ENCODE peak calls at places on chromosomes 13 and 19, in seven cellular contexts. One of them, this sample, is unnamed.

GRCh38 chr19:42132030-42132628 is at the start of gene POU2F2:
- DNase-seq in upper lobe of right lung: peak; percentile 71
- DNase-seq in adrenal gland: peak; percentile 33
- DNase-seq in ovary: no peak
- DNase-seq in neural progenitor cell: peak; percentile 51
- DNase-seq in psoas muscle: peak; percentile 31
- DNase-seq in fibroblast of lung: no peak
- DNase-seq in this sample: no peak

GRCh38 chr13:30371649-30372265 is 50.5 kb upstream of the UBE2L5 start:
- DNase-seq in upper lobe of right lung: no peak
- DNase-seq in adrenal gland: no peak
- DNase-seq in ovary: no peak
- DNase-seq in neural progenitor cell: no peak
- DNase-seq in psoas muscle: no peak
- DNase-seq in fibroblast of lung: peak; percentile 72
- DNase-seq in this sample: peak; percentile 53

GRCh38 chr13:43431279-43431678 is 355.5 kb downstream of the ENOX1 start:
- DNase-seq in upper lobe of right lung: no peak
- DNase-seq in adrenal gland: no peak
- DNase-seq in ovary: no peak
- DNase-seq in neural progenitor cell: no peak
- DNase-seq in psoas muscle: no peak
- DNase-seq in fibroblast of lung: no peak
- DNase-seq in this sample: peak; percentile 2

GRCh38 chr13:95564948-95565347 is 12.4 kb downstream of the CLDN10 start:
- DNase-seq in upper lobe of right lung: no peak
- DNase-seq in adrenal gland: no peak
- DNase-seq in ovary: no peak
- DNase-seq in neural progenitor cell: no peak
- DNase-seq in psoas muscle: no peak
- DNase-seq in fibroblast of lung: peak; percentile 83
- DNase-seq in this sample: peak; percentile 73

GRCh38 chr13:80342541-80343371 is 1.8 kb upstream of the SPRY2 start:
- DNase-seq in upper lobe of right lung: peak; percentile 94
- DNase-seq in adrenal gland: peak; percentile 89
- DNase-seq in ovary: peak; percentile 79
- DNase-seq in neural progenitor cell: peak; percentile 90
- DNase-seq in psoas muscle: peak; percentile 89
- DNase-seq in fibroblast of lung: peak; percentile 64
- DNase-seq in this sample: peak; percentile 95

GRCh38 chr19:35106291-35106583 is 9.4 kb upstream of the FXYD3 start:
- DNase-seq in upper lobe of right lung: no peak
- DNase-seq in adrenal gland: no peak
- DNase-seq in ovary: no peak
- DNase-seq in neural progenitor cell: no peak
- DNase-seq in psoas muscle: no peak
- DNase-seq in fibroblast of lung: no peak
- DNase-seq in this sample: no peak

GRCh38 chr19:13538854-13539253 is 32.6 kb upstream of the CACNA1A start:
- DNase-seq in upper lobe of right lung: no peak
- DNase-seq in adrenal gland: no peak
- DNase-seq in ovary: no peak
- DNase-seq in neural progenitor cell: no peak
- DNase-seq in psoas muscle: no peak
- DNase-seq in fibroblast of lung: no peak
- DNase-seq in this sample: no peak

GRCh38 chr13:96426160-96426559 is 336.3 kb downstream of the HS6ST3 start:
- DNase-seq in upper lobe of right lung: no peak
- DNase-seq in adrenal gland: no peak
- DNase-seq in ovary: no peak
- DNase-seq in neural progenitor cell: no peak
- DNase-seq in psoas muscle: no peak
- DNase-seq in fibroblast of lung: no peak
- DNase-seq in this sample: no peak

GRCh38 chr13:45879666-45880065 is 28.1 kb upstream of the SIAH3 start:
- DNase-seq in upper lobe of right lung: no peak
- DNase-seq in adrenal gland: no peak
- DNase-seq in ovary: no peak
- DNase-seq in neural progenitor cell: peak; percentile 55
- DNase-seq in psoas muscle: peak; percentile 70
- DNase-seq in fibroblast of lung: peak; percentile 15
- DNase-seq in this sample: no peak

GRCh38 chr19:45952691-45953505 is 20.8 kb downstream of the NOVA2 start:
- DNase-seq in upper lobe of right lung: no peak
- DNase-seq in adrenal gland: peak; percentile 56
- DNase-seq in ovary: peak; percentile 47
- DNase-seq in neural progenitor cell: peak; percentile 96
- DNase-seq in psoas muscle: peak; percentile 47
- DNase-seq in fibroblast of lung: peak; percentile 19
- DNase-seq in this sample: peak; percentile 75

GRCh38 chr13:99686157-99686572 is 184.9 kb downstream of the TM9SF2 start:
- DNase-seq in upper lobe of right lung: no peak
- DNase-seq in adrenal gland: peak; percentile 67
- DNase-seq in ovary: no peak
- DNase-seq in neural progenitor cell: peak; percentile 30
- DNase-seq in psoas muscle: no peak
- DNase-seq in fibroblast of lung: peak; percentile 46
- DNase-seq in this sample: peak; percentile 17

GRCh38 chr19:33399745-33400681 is 26.5 kb downstream of the CEBPG start:
- DNase-seq in upper lobe of right lung: peak; percentile 59
- DNase-seq in adrenal gland: no peak
- DNase-seq in ovary: no peak
- DNase-seq in neural progenitor cell: no peak
- DNase-seq in psoas muscle: no peak
- DNase-seq in fibroblast of lung: no peak
- DNase-seq in this sample: no peak

GRCh38 chr19:6740589-6741348 is 1.3 kb downstream of the TRIP10 start:
- DNase-seq in upper lobe of right lung: peak; percentile 81
- DNase-seq in adrenal gland: peak; percentile 55
- DNase-seq in ovary: peak; percentile 79
- DNase-seq in neural progenitor cell: peak; percentile 89
- DNase-seq in psoas muscle: peak; percentile 76
- DNase-seq in fibroblast of lung: peak; percentile 35
- DNase-seq in this sample: peak; percentile 65

GRCh38 chr13:113115363-113116205 is 7.0 kb upstream of the F10 start:
- DNase-seq in upper lobe of right lung: no peak
- DNase-seq in adrenal gland: no peak
- DNase-seq in ovary: no peak
- DNase-seq in neural progenitor cell: no peak
- DNase-seq in psoas muscle: no peak
- DNase-seq in fibroblast of lung: no peak
- DNase-seq in this sample: no peak

GRCh38 chr13:111899714-111900389 is 167.1 kb upstream of the SOX1 start:
- DNase-seq in upper lobe of right lung: no peak
- DNase-seq in adrenal gland: no peak
- DNase-seq in ovary: no peak
- DNase-seq in neural progenitor cell: no peak
- DNase-seq in psoas muscle: no peak
- DNase-seq in fibroblast of lung: no peak
- DNase-seq in this sample: no peak

GRCh38 chr13:98353750-98354149 is 176.7 kb upstream of the RNF113B start:
- DNase-seq in upper lobe of right lung: no peak
- DNase-seq in adrenal gland: no peak
- DNase-seq in ovary: no peak
- DNase-seq in neural progenitor cell: no peak
- DNase-seq in psoas muscle: no peak
- DNase-seq in fibroblast of lung: peak; percentile 48
- DNase-seq in this sample: no peak

GRCh38 chr19:7771072-7771471 is 8.0 kb downstream of the CLEC4M start:
- DNase-seq in upper lobe of right lung: peak; percentile 35
- DNase-seq in adrenal gland: no peak
- DNase-seq in ovary: no peak
- DNase-seq in neural progenitor cell: no peak
- DNase-seq in psoas muscle: no peak
- DNase-seq in fibroblast of lung: no peak
- DNase-seq in this sample: no peak

GRCh38 chr19:7769171-7769570 is 6.1 kb downstream of the CLEC4M start:
- DNase-seq in upper lobe of right lung: peak; percentile 2
- DNase-seq in adrenal gland: no peak
- DNase-seq in ovary: no peak
- DNase-seq in neural progenitor cell: no peak
- DNase-seq in psoas muscle: no peak
- DNase-seq in fibroblast of lung: no peak
- DNase-seq in this sample: no peak

GRCh38 chr19:7773841-7774240 is 10.8 kb downstream of the CLEC4M start:
- DNase-seq in upper lobe of right lung: no peak
- DNase-seq in adrenal gland: no peak
- DNase-seq in ovary: no peak
- DNase-seq in neural progenitor cell: no peak
- DNase-seq in psoas muscle: no peak
- DNase-seq in fibroblast of lung: no peak
- DNase-seq in this sample: no peak

GRCh38 chr19:7775761-7776160 is 12.7 kb downstream of the CLEC4M start:
- DNase-seq in upper lobe of right lung: no peak
- DNase-seq in adrenal gland: no peak
- DNase-seq in ovary: no peak
- DNase-seq in neural progenitor cell: no peak
- DNase-seq in psoas muscle: no peak
- DNase-seq in fibroblast of lung: no peak
- DNase-seq in this sample: no peak

DNA sequence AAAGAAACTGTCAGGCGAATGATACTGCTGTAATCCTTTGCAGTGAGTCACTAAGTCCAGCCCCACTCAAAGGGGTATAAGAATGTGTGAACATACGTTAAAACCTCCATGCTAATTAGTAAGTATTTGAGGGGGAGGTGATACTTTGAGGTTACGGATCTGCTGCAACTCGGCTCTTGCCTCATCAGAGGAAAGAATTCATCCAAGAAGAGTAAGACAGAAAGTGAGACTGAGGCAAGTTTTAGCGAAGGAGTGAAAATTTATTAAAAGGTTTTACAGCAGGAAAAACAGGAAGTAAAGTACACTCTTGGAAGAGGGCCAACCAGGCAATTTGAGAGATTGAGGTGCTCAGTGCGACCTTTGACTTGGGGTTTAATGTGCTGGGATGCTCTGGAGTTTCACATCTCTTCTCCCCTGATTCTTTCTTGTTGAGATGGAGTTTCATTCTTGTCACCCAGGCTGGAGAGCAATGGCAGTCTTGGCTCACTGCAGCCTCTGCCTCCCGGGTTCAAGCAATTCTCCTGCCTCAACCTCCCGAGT is 9.8 kb downstream of the CLEC4M start:
- DNase-seq in upper lobe of right lung: no peak
- DNase-seq in adrenal gland: no peak
- DNase-seq in ovary: no peak
- DNase-seq in neural progenitor cell: no peak
- DNase-seq in psoas muscle: no peak
- DNase-seq in fibroblast of lung: peak; percentile 60
- DNase-seq in this sample: peak; percentile 12
- H3K4me3 ChIP-seq in upper lobe of right lung: no peak overlapping the region
- H3K4me3 ChIP-seq in adrenal gland: no peak overlapping the region
- H3K4me3 ChIP-seq in ovary: no peak overlapping the region
- H3K4me3 ChIP-seq in neural progenitor cell: no peak overlapping the region
- H3K4me3 ChIP-seq in psoas muscle: no peak overlapping the region
- H3K4me3 ChIP-seq in fibroblast of lung: no peak overlapping the region
- H3K4me3 ChIP-seq in this sample: no peak overlapping the region

DNA sequence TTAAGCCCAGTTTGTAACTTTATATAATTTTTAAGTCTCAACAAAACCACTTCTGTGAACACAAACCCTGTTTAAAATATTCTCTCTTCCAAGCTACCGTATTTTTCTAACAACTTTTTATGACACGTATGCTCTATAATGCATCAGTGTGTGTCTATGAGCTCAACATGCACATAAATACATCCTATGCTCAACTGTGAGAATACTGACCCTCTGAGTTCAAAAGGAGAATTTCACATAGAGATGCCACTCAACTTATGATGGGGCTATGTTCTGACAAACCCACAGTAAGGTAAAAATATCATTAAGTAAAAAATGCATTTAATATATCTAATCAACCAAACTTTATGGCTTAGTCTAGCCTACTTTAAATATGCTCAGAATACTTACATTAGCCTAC is 1139.7 kb upstream of the SPRY2 start:
- DNase-seq in upper lobe of right lung: no peak
- DNase-seq in adrenal gland: no peak
- DNase-seq in ovary: no peak
- DNase-seq in neural progenitor cell: no peak
- DNase-seq in psoas muscle: no peak
- DNase-seq in fibroblast of lung: no peak
- DNase-seq in this sample: no peak
- TF ChIP-seq CTCF in upper lobe of right lung: no peak
- TF ChIP-seq CTCF in adrenal gland: no peak
- TF ChIP-seq CTCF in ovary: no peak
- TF ChIP-seq CTCF in neural progenitor cell: peak; percentile 26
- TF ChIP-seq CTCF in psoas muscle: no peak
- TF ChIP-seq CTCF in fibroblast of lung: no peak
- TF ChIP-seq CTCF in this sample: no peak

GRCh38 chr13:74974234-74974879 is 507.6 kb downstream of the TBC1D4 start:
- DNase-seq in upper lobe of right lung: no peak
- DNase-seq in adrenal gland: no peak
- DNase-seq in ovary: no peak
- DNase-seq in neural progenitor cell: peak; percentile 33
- DNase-seq in psoas muscle: no peak
- DNase-seq in fibroblast of lung: no peak
- DNase-seq in this sample: no peak

GRCh38 chr13:74979703-74980102 is 502.3 kb downstream of the TBC1D4 start:
- DNase-seq in upper lobe of right lung: no peak
- DNase-seq in adrenal gland: no peak
- DNase-seq in ovary: no peak
- DNase-seq in neural progenitor cell: no peak
- DNase-seq in psoas muscle: no peak
- DNase-seq in fibroblast of lung: no peak
- DNase-seq in this sample: peak; percentile 54

GRCh38 chr13:74975122-74975521 is 506.8 kb downstream of the TBC1D4 start:
- DNase-seq in upper lobe of right lung: no peak
- DNase-seq in adrenal gland: no peak
- DNase-seq in ovary: no peak
- DNase-seq in neural progenitor cell: no peak
- DNase-seq in psoas muscle: no peak
- DNase-seq in fibroblast of lung: no peak
- DNase-seq in this sample: no peak

GRCh38 chr13:74977498-74977897 is 504.5 kb downstream of the TBC1D4 start:
- DNase-seq in upper lobe of right lung: no peak
- DNase-seq in adrenal gland: no peak
- DNase-seq in ovary: no peak
- DNase-seq in neural progenitor cell: no peak
- DNase-seq in psoas muscle: no peak
- DNase-seq in fibroblast of lung: no peak
- DNase-seq in this sample: peak; percentile 57

DNA sequence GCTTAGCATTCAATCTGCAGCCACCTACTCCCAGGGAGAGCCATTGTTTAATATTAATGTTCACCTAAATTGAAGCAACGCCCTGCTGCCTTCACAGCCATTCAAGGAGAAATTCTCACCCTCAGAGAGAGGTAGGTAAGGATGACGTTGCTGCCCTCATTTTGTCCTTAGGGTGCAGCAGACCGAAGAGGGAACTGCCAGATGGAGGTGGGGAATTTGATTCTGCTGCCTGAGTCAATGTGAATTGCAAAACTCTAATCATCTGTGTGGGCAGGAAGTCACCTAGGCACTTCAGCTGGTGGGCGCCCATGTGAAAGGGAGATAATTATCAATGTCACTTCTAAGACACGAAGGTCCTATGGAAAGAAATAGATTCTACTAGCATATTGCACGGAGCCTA is 503.4 kb downstream of the TBC1D4 start:
- DNase-seq in upper lobe of right lung: no peak
- DNase-seq in adrenal gland: no peak
- DNase-seq in ovary: no peak
- DNase-seq in neural progenitor cell: no peak
- DNase-seq in psoas muscle: no peak
- DNase-seq in fibroblast of lung: no peak
- DNase-seq in this sample: peak; percentile 18
- H3K4me3 ChIP-seq in upper lobe of right lung: no peak overlapping the region
- H3K4me3 ChIP-seq in adrenal gland: no peak overlapping the region
- H3K4me3 ChIP-seq in ovary: no peak overlapping the region
- H3K4me3 ChIP-seq in neural progenitor cell: no peak overlapping the region
- H3K4me3 ChIP-seq in psoas muscle: no peak overlapping the region
- H3K4me3 ChIP-seq in fibroblast of lung: no peak overlapping the region
- H3K4me3 ChIP-seq in this sample: no peak overlapping the region

GRCh38 chr19:38543807-38544568 is 73.8 kb downstream of the MAP4K1 start:
- DNase-seq in upper lobe of right lung: peak; percentile 82
- DNase-seq in adrenal gland: peak; percentile 83
- DNase-seq in ovary: peak; percentile 46
- DNase-seq in neural progenitor cell: no peak
- DNase-seq in psoas muscle: peak; percentile 85
- DNase-seq in fibroblast of lung: peak; percentile 85
- DNase-seq in this sample: peak; percentile 82
- TF ChIP-seq CTCF in upper lobe of right lung: peak; percentile 70
- TF ChIP-seq CTCF in adrenal gland: peak; percentile 74
- TF ChIP-seq CTCF in ovary: peak; percentile 42
- TF ChIP-seq CTCF in neural progenitor cell: no peak
- TF ChIP-seq CTCF in psoas muscle: peak; percentile 33
- TF ChIP-seq CTCF in fibroblast of lung: no peak
- TF ChIP-seq CTCF in this sample: no peak